ENCODE peak calls at places on chromosomes 12 and 14, in nine cellular contexts. A, R, H, Q, Y, W, O, P and E are unnamed samples.

GRCh38 chr12:80213871-80214270 is 114.5 kb downstream of the OTOGL start:
- DNase-seq in Q (no peak), A (no peak), R (no peak), O (no peak), W (no peak), H (no peak), Y (no peak), P (no peak), E (no peak)

GRCh38 chr12:6047249-6048227 is 76.9 kb downstream of the VWF start:
- DNase-seq in H (no peak), P (no peak), W (no peak), Y (no peak), Q (no peak), O (no peak), A (peak), R (no peak), E (peak)

GRCh38 chr14:78758333-78758732 is 588.2 kb downstream of the NRXN3 start:
- DNase-seq in Q (no peak), A (peak), O (no peak), P (peak), H (peak), R (no peak), W (peak), Y (no peak), E (peak)

GRCh38 chr12:16756833-16757552 is 151.0 kb upstream of the LMO3 start:
- DNase-seq in P (no peak), O (no peak), H (peak), Q (no peak), Y (no peak), R (no peak), A (no peak), W (no peak), E (no peak)

GRCh38 chr12:1539135-1539534 is 55.2 kb downstream of the FBXL14 start:
- DNase-seq in O (no peak), H (no peak), Y (no peak), W (no peak), Q (no peak), R (no peak), P (no peak), A (no peak), E (no peak)

GRCh38 chr12:84910549-84911241 is 1.9 kb downstream of the SLC6A15 start:
- DNase-seq in Y (no peak), H (peak), O (no peak), P (no peak), A (peak), W (no peak), R (no peak), Q (no peak), E (no peak)

GRCh38 chr14:75460402-75460801 is 32.6 kb downstream of the JDP2 start:
- DNase-seq in A (no peak), O (no peak), R (no peak), W (no peak), P (no peak), Y (no peak), H (no peak), Q (no peak), E (no peak)

GRCh38 chr14:67557118-67557517 is 24.0 kb downstream of the PLEKHH1 start:
- DNase-seq in W (peak), A (no peak), R (no peak), Y (no peak), Q (no peak), H (no peak), O (no peak), P (no peak), E (no peak)

GRCh38 chr12:25254271-25254880 is 3.6 kb upstream of the KRAS start:
- DNase-seq in P (no peak), Y (no peak), W (no peak), R (no peak), O (no peak), A (no peak), H (peak), Q (no peak), E (peak)

GRCh38 chr12:77384941-77385340 is 319.6 kb upstream of the E2F7 start:
- DNase-seq in Q (no peak), A (no peak), H (no peak), P (no peak), W (no peak), Y (no peak), R (no peak), O (no peak), E (no peak)

GRCh38 chr14:53183611-53184010 is 30.5 kb upstream of the DDHD1 start:
- DNase-seq in W (no peak), Q (no peak), Y (no peak), A (no peak), R (no peak), H (no peak), O (no peak), P (no peak), E (peak)

GRCh38 chr14:23644195-23644918 is 8.2 kb downstream of the DHRS2 start:
- DNase-seq in A (no peak), Q (no peak), W (no peak), H (no peak), Y (no peak), R (no peak), P (no peak), O (no peak), E (no peak)

GRCh38 chr12:132672678-132673077 is 14.5 kb downstream of the POLE start:
- DNase-seq in H (no peak), Q (no peak), R (no peak), O (no peak), P (no peak), W (no peak), A (no peak), Y (no peak), E (no peak)

GRCh38 chr14:67285876-67286452 is 44.7 kb downstream of the PALS1 start:
- DNase-seq in O (no peak), A (peak), Q (no peak), R (no peak), W (peak), Y (no peak), P (peak), H (peak), E (peak)

GRCh38 chr14:88168498-88169165 is 154.4 kb downstream of the KCNK10 start:
- DNase-seq in R (no peak), A (peak), W (peak), H (peak), P (peak), O (peak), Y (peak), Q (peak), E (peak)

GRCh38 chr14:51068268-51068667 is 26.6 kb downstream of the TRIM9 start:
- DNase-seq in Q (no peak), Y (no peak), W (no peak), O (no peak), P (no peak), H (no peak), A (no peak), R (no peak), E (no peak)

GRCh38 chr12:103829092-103829491 is 11.9 kb downstream of the NT5DC3 start:
- DNase-seq in Y (no peak), W (no peak), O (no peak), P (no peak), R (no peak), H (no peak), Q (no peak), A (peak), E (no peak)

GRCh38 chr14:96267336-96267735 is 11.3 kb downstream of the BDKRB1 start:
- DNase-seq in H (peak), O (no peak), Y (no peak), A (peak), W (no peak), Q (no peak), R (no peak), P (no peak), E (peak)

GRCh38 chr14:89378119-89378518 is 38.9 kb downstream of the FOXN3 start:
- DNase-seq in A (peak), P (peak), W (no peak), Y (peak), Q (no peak), O (no peak), R (no peak), H (no peak), E (no peak)

GRCh38 chr12:82781288-82782078 is 94.8 kb downstream of the TMTC2 start:
- DNase-seq in Q (no peak), O (no peak), A (no peak), W (peak), Y (no peak), R (no peak), P (no peak), H (no peak), E (no peak)

GRCh38 chr14:32933623-32933942 is 5.1 kb upstream of the NPAS3 start:
- DNase-seq in P (no peak), R (no peak), Y (no peak), H (peak), A (no peak), O (no peak), Q (no peak), W (no peak), E (peak)

GRCh38 chr14:28772613-28773012 is 6.0 kb downstream of the FOXG1 start:
- DNase-seq in O (no peak), H (peak), P (no peak), Q (no peak), W (no peak), Y (no peak), R (no peak), A (no peak), E (no peak)

GRCh38 chr14:35349966-35350365 is 54.6 kb downstream of the NFKBIA start:
- DNase-seq in Q (no peak), R (no peak), A (no peak), P (peak), O (no peak), W (no peak), H (no peak), Y (no peak), E (no peak)